ENCODE peak calls at places on chromosomes 6 and 20, in seven cellular contexts. A is GM20000, I is colonic mucosa, Y is A549, Q is lung, J is cardiac muscle cell, K is HFFc6. F is an unnamed sample.

GRCh38 chr6:117444600-117444999 is 18.9 kb upstream of the ROS1 start:
- DNase-seq in A (no peak), I (no peak), Y (no peak), Q (no peak), J (no peak), K (no peak), F (no peak)

GRCh38 chr20:13397300-13397724 is 176.2 kb downstream of the ISM1 start:
- DNase-seq in A (no peak), I (no peak), Y (no peak), Q (no peak), J (no peak), K (peak), F (no peak)

GRCh38 chr20:20457392-20458126 is 89.7 kb downstream of the INSM1 start:
- DNase-seq in A (no peak), I (no peak), Y (no peak), Q (no peak), J (no peak), K (peak), F (no peak)

GRCh38 chr6:33905081-33905609 is 101.3 kb upstream of the MLN start:
- DNase-seq in A (no peak), I (no peak), Y (no peak), Q (no peak), J (no peak), K (no peak), F (peak)

GRCh38 chr6:149499066-149499465 is 14.3 kb upstream of the ZC3H12D start:
- DNase-seq in A (no peak), I (peak), Y (no peak), Q (no peak), J (no peak), K (peak), F (no peak)

GRCh38 chr20:51731771-51732453 is 36.3 kb downstream of the ATP9A start:
- DNase-seq in A (no peak), I (no peak), Y (no peak), Q (no peak), J (no peak), K (no peak), F (no peak)

GRCh38 chr20:41329435-41330342 is 10.9 kb upstream of the LPIN3 start:
- DNase-seq in A (peak), I (peak), Y (peak), Q (peak), J (no peak), K (peak), F (peak)

GRCh38 chr6:143821359-143821758 is 21.8 kb upstream of the LTV1 start:
- DNase-seq in A (no peak), I (no peak), Y (no peak), Q (no peak), J (no peak), K (no peak), F (no peak)

GRCh38 chr20:63101781-63102719 is 95.3 kb upstream of the BHLHE23 start:
- DNase-seq in A (peak), I (peak), Y (peak), Q (no peak), J (peak), K (no peak), F (peak)

GRCh38 chr6:166851426-166851825 is 104.9 kb downstream of the RNASET2 start:
- DNase-seq in A (no peak), I (no peak), Y (no peak), Q (no peak), J (no peak), K (no peak), F (no peak)

GRCh38 chr20:13396036-13396435 is 175.0 kb downstream of the ISM1 start:
- DNase-seq in A (no peak), I (no peak), Y (no peak), Q (no peak), J (no peak), K (peak), F (no peak)

GRCh38 chr6:149129401-149130077 is 188.0 kb upstream of the TAB2 start:
- DNase-seq in A (no peak), I (no peak), Y (no peak), Q (no peak), J (no peak), K (peak), F (no peak)

GRCh38 chr6:1313755-1314503 is 2.0 kb downstream of the FOXQ1 start:
- DNase-seq in A (peak), I (peak), Y (peak), Q (no peak), J (peak), K (no peak), F (peak)

GRCh38 chr6:44667668-44668390 is 280.3 kb downstream of the CDC5L start:
- DNase-seq in A (no peak), I (no peak), Y (peak), Q (no peak), J (peak), K (no peak), F (peak)

GRCh38 chr20:32477594-32478512 is 107.3 kb downstream of the NOL4L start:
- DNase-seq in A (no peak), I (peak), Y (no peak), Q (no peak), J (no peak), K (peak), F (no peak)

GRCh38 chr20:39048000-39048696 is 86.0 kb downstream of the DHX35 start:
- DNase-seq in A (peak), I (peak), Y (peak), Q (peak), J (peak), K (peak), F (peak)

GRCh38 chr6:31114540-31114876 is at the start of gene PSORS1C1:
- DNase-seq in A (no peak), I (peak), Y (peak), Q (peak), J (no peak), K (peak), F (no peak)

GRCh38 chr6:29647927-29648642 is 8.8 kb upstream of the MOG start:
- DNase-seq in A (no peak), I (no peak), Y (peak), Q (no peak), J (peak), K (peak), F (no peak)

GRCh38 chr6:54037277-54037779 is 73.9 kb upstream of the MLIP start:
- DNase-seq in A (no peak), I (no peak), Y (no peak), Q (no peak), J (no peak), K (no peak), F (no peak)

GRCh38 chr20:24936526-24937407 is 12.3 kb upstream of the CST7 start:
- DNase-seq in A (no peak), I (peak), Y (no peak), Q (no peak), J (no peak), K (no peak), F (no peak)

GRCh38 chr6:165774903-165775608 is 112.0 kb upstream of the PDE10A start:
- DNase-seq in A (no peak), I (no peak), Y (no peak), Q (peak), J (peak), K (no peak), F (peak)

GRCh38 chr6:140203611-140204553 is 829.4 kb upstream of the CITED2 start:
- DNase-seq in A (no peak), I (no peak), Y (no peak), Q (no peak), J (peak), K (peak), F (no peak)

GRCh38 chr6:33424855-33425667 is 5.2 kb downstream of the SYNGAP1 start:
- DNase-seq in A (peak), I (no peak), Y (no peak), Q (no peak), J (no peak), K (no peak), F (no peak)

GRCh38 chr20:57223648-57224489 is 42.6 kb downstream of the BMP7 start:
- DNase-seq in A (no peak), I (peak), Y (no peak), Q (no peak), J (no peak), K (peak), F (no peak)

GRCh38 chr6:68975064-68975463 is 340.0 kb downstream of the ADGRB3 start:
- DNase-seq in A (no peak), I (no peak), Y (peak), Q (no peak), J (peak), K (no peak), F (no peak)

GRCh38 chr6:15481414-15481813 is 181.4 kb downstream of the DTNBP1 start:
- DNase-seq in A (no peak), I (no peak), Y (no peak), Q (no peak), J (no peak), K (no peak), F (no peak)

GRCh38 chr6:5053038-5053437 is 32.1 kb upstream of the PPP1R3G start:
- DNase-seq in A (no peak), I (no peak), Y (no peak), Q (no peak), J (no peak), K (no peak), F (no peak)

GRCh38 chr6:27608916-27609883 is 136.3 kb upstream of the ZNF184 start:
- DNase-seq in A (no peak), I (peak), Y (peak), Q (peak), J (peak), K (peak), F (no peak)

GRCh38 chr6:16823700-16824352 is 62.6 kb upstream of the ATXN1 start:
- DNase-seq in A (no peak), I (no peak), Y (no peak), Q (no peak), J (no peak), K (no peak), F (no peak)

GRCh38 chr6:149907317-149907716 is 9.4 kb upstream of the RAET1E start:
- DNase-seq in A (no peak), I (no peak), Y (no peak), Q (no peak), J (no peak), K (no peak), F (no peak)

GRCh38 chr6:51129043-51129442 is 310.4 kb downstream of the TFAP2B start:
- DNase-seq in A (no peak), I (no peak), Y (no peak), Q (no peak), J (no peak), K (no peak), F (no peak)

GRCh38 chr6:170163405-170164170 is 127.3 kb downstream of the DLL1 start:
- DNase-seq in A (no peak), I (no peak), Y (no peak), Q (no peak), J (no peak), K (no peak), F (no peak)

GRCh38 chr6:170164271-170164900 is 126.5 kb downstream of the DLL1 start:
- DNase-seq in A (no peak), I (no peak), Y (no peak), Q (no peak), J (no peak), K (no peak), F (no peak)

GRCh38 chr6:170165501-170166117 is 125.3 kb downstream of the DLL1 start:
- DNase-seq in A (no peak), I (no peak), Y (no peak), Q (no peak), J (peak), K (no peak), F (no peak)

GRCh38 chr6:170166511-170167122 is 124.3 kb downstream of the DLL1 start:
- DNase-seq in A (no peak), I (no peak), Y (no peak), Q (no peak), J (no peak), K (no peak), F (no peak)

GRCh38 chr6:170165085-170165484 is 125.8 kb downstream of the DLL1 start:
- DNase-seq in A (no peak), I (no peak), Y (no peak), Q (no peak), J (no peak), K (no peak), F (no peak)
- TF ChIP-seq CTCF in A (no peak), I (no peak), Y (no peak), Q (no peak), J (peak), K (no peak), F (no peak)

DNA sequence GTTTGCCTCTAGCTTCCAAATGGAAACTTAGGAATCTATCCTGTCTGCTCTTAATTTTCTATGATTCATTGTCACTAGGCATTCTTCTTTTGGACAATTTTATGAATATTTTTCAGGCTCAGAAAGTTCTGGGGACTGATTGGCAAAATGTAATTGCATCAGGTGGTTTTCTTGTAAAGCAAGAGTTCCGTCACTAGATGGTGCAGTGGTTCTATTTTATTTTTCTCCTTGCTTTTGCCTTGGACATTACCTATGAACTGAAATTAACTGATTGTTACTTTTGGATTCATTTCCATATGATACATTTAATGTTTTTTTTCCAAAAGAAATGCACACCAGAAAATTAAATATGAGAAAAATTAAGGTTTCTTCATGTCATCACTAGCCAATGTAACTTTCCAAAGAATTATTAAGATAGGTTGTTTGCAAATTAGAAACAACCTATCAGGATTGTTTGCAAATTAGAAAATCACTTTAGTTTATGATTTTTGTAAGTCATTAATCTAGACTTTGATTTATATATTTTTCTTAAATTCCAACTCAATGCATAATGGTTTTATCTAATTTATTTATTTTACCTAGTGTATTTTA is 48.0 kb downstream of the TMEM170B start:
- DNase-seq in A (peak), I (no peak), Y (peak), Q (no peak), J (peak), K (peak), F (no peak)
- TF ChIP-seq CTCF in A (no peak), I (peak), Y (peak), Q (peak), J (peak), K (peak), F (peak)

DNA sequence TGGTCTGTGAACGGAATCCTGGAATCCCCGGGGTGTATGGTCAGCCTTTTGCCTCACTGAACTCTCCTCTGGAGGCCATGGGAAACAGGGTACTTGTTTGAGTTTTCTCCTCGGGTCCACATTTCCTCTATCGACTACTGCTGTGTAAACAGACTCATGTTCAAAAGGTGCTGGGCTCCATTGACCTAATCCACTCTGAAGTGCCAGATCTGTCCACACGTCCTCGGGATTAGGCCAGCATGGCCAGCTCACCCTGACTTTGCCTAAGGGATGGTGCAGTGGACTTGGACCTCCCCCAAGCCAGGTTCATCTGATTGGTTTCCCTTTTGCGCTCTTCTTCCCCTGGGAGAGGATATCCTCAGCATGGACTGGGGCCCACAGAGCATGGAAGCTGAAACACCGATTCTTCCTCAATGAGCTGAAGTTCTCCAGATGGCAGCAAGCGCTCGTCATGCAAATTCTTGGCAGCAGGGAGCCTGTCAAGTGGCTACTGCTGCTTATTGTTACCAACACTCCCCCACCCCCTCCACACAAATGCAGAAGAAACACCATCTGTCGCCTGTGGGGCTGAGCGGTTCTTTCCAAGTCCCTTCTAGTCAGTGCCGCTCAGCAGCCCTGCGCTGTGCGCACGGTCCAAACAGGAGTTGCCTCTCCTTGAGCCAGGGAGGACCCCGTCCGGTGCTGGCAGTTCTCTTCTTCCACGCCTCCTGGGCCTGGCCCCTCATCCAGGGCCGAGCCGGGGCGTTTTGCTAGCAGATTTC is 292.6 kb upstream of the MARCKS start:
- DNase-seq in A (peak), I (peak), Y (no peak), Q (peak), J (peak), K (peak), F (no peak)
- TF ChIP-seq CTCF in A (no peak), I (no peak), Y (no peak), Q (no peak), J (peak), K (no peak), F (no peak)

GRCh38 chr6:20877008-20877937 is 343.0 kb downstream of the CDKAL1 start:
- DNase-seq in A (peak), I (peak), Y (peak), Q (peak), J (no peak), K (peak), F (peak)

GRCh38 chr6:20879121-20879520 is 344.9 kb downstream of the CDKAL1 start:
- DNase-seq in A (no peak), I (no peak), Y (no peak), Q (no peak), J (no peak), K (no peak), F (no peak)

GRCh38 chr6:20873425-20874190 is 339.4 kb downstream of the CDKAL1 start:
- DNase-seq in A (no peak), I (no peak), Y (peak), Q (no peak), J (peak), K (no peak), F (no peak)

GRCh38 chr6:20876016-20876415 is 341.8 kb downstream of the CDKAL1 start:
- DNase-seq in A (no peak), I (no peak), Y (peak), Q (no peak), J (no peak), K (peak), F (no peak)

GRCh38 chr6:20875369-20875963 is 341.2 kb downstream of the CDKAL1 start:
- DNase-seq in A (no peak), I (no peak), Y (peak), Q (no peak), J (peak), K (no peak), F (no peak)
- TF ChIP-seq CTCF in A (peak), I (no peak), Y (peak), Q (no peak), J (peak), K (peak), F (no peak)

GRCh38 chr6:118562248-118562647 is 14.2 kb downstream of the PLN start:
- DNase-seq in A (no peak), I (no peak), Y (no peak), Q (no peak), J (no peak), K (no peak), F (no peak)

GRCh38 chr6:118569498-118569897 is 21.4 kb downstream of the PLN start:
- DNase-seq in A (no peak), I (no peak), Y (no peak), Q (no peak), J (no peak), K (no peak), F (no peak)

GRCh38 chr6:118562959-118563358 is 14.9 kb downstream of the PLN start:
- DNase-seq in A (no peak), I (no peak), Y (no peak), Q (no peak), J (no peak), K (peak), F (no peak)

GRCh38 chr6:118567974-118568373 is 19.9 kb downstream of the PLN start:
- DNase-seq in A (no peak), I (no peak), Y (no peak), Q (no peak), J (no peak), K (no peak), F (no peak)

DNA sequence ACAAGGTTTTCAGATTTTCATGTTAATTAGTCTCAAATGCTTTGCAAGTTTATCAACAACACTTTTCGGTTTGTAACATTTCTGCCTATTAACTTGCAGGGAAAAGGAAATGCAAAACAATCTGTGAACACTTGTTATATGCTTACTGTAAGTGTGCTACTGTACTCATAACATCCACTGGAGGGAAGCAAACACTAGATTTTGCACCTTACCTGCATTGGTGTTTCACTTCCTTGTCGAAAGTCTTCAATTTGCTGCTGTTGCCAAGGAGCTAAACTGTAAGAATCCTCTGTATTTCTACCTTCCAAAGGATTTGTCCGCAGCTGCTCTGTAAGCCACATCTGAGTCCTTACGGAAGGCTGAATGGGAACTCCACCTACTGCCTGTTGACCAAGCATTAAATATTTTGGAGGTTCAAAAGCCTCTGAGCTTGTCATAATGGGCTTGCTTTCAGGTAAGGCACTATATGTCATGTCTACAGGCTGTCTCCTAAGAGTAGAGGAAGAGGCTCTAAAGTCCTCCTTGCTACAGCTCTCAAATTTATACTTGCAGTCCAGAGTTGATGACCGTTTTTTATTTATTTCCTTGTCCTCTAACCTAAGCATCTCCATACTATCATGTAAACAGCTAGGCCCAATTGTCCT is 17.3 kb downstream of the PLN start:
- DNase-seq in A (peak), I (no peak), Y (peak), Q (no peak), J (peak), K (no peak), F (peak)
- TF ChIP-seq CTCF in A (peak), I (peak), Y (peak), Q (no peak), J (peak), K (peak), F (peak)

GRCh38 chr6:129671442-129672344 is 38.3 kb downstream of the ARHGAP18 start:
- DNase-seq in A (peak), I (no peak), Y (no peak), Q (peak), J (no peak), K (no peak), F (peak)
- TF ChIP-seq CTCF in A (peak), I (no peak), Y (no peak), Q (no peak), J (peak), K (peak), F (peak)

F was measured in activated CD8-positive, alpha-beta T cell treated with anti-CD3 and anti-CD28 coated beads for 36 hours.